ENCODE peak calls at places on chromosome 16, in four cellular contexts. E, K, W and C are unnamed samples. For H3K4me1, the result is how much of the 10 kb centered on the place peaks cover.

GRCh38 chr16:25126820-25127232 is 15.3 kb downstream of the LCMT1 start:
- DNase-seq in E (peak), K (no peak), W (no peak), C (no peak)

GRCh38 chr16:67471758-67472384 is 9.1 kb downstream of the ATP6V0D1 start:
- DNase-seq in E (no peak), K (no peak), W (peak), C (no peak)

GRCh38 chr16:2064368-2064945 is 16.7 kb downstream of the TSC2 start:
- DNase-seq in E (no peak), K (no peak), W (no peak), C (no peak)

GRCh38 chr16:47033176-47033575 is 59.7 kb upstream of the DNAJA2 start:
- DNase-seq in E (no peak), K (no peak), W (no peak), C (no peak)

GRCh38 chr16:14302031-14302398 is 230.9 kb downstream of the MRTFB start:
- DNase-seq in E (no peak), K (peak), W (peak), C (no peak)

GRCh38 chr16:10971560-10971961 is 27.2 kb downstream of the CLEC16A start:
- DNase-seq in E (peak), K (peak), W (no peak), C (no peak)

GRCh38 chr16:19680972-19681371 is 37.1 kb downstream of the KNOP1 start:
- DNase-seq in E (no peak), K (peak), W (peak), C (no peak)

GRCh38 chr16:27822529-27823437 is 240.7 kb downstream of the GSG1L start:
- DNase-seq in E (no peak), K (no peak), W (no peak), C (peak)

GRCh38 chr16:56848056-56848936 is 16.7 kb upstream of the SLC12A3 start:
- DNase-seq in E (no peak), K (no peak), W (peak), C (peak)

GRCh38 chr16:58243528-58244004 is 45.7 kb upstream of the CSNK2A2 start:
- DNase-seq in E (no peak), K (peak), W (no peak), C (no peak)

GRCh38 chr16:24088011-24088410 is 168.1 kb upstream of the CACNG3 start:
- DNase-seq in E (no peak), K (no peak), W (no peak), C (no peak)

GRCh38 chr16:25013751-25014499 is 1.2 kb downstream of the ARHGAP17 start:
- DNase-seq in E (peak), K (no peak), W (no peak), C (peak)

GRCh38 chr16:61968242-61968978 is 67.8 kb downstream of the CDH8 start:
- DNase-seq in E (no peak), K (peak), W (no peak), C (no peak)

GRCh38 chr16:31467858-31468257 is 4.1 kb upstream of the TGFB1I1 start:
- DNase-seq in E (no peak), K (no peak), W (no peak), C (no peak)

GRCh38 chr16:19809121-19809635 is 75.5 kb downstream of the GPRC5B start:
- DNase-seq in E (no peak), K (no peak), W (peak), C (no peak)

GRCh38 chr16:12639044-12639443 is 164.6 kb downstream of the CPPED1 start:
- DNase-seq in E (no peak), K (no peak), W (no peak), C (no peak)

GRCh38 chr16:67537636-67538591 is 9.3 kb downstream of the RIPOR1 start:
- DNase-seq in E (peak), K (peak), W (peak), C (no peak)

GRCh38 chr16:12439443-12440232 is 364.0 kb downstream of the CPPED1 start:
- DNase-seq in E (no peak), K (no peak), W (no peak), C (no peak)

GRCh38 chr16:32116080-32116479 is 137.0 kb upstream of the TP53TG3D start:
- DNase-seq in E (peak), K (no peak), W (peak), C (no peak)

GRCh38 chr16:12340151-12340733 is 363.7 kb downstream of the SNX29 start:
- DNase-seq in E (peak), K (peak), W (no peak), C (no peak)

GRCh38 chr16:1216296-1216619 is 8.8 kb downstream of the TPSG1 start:
- DNase-seq in E (no peak), K (no peak), W (no peak), C (no peak)

GRCh38 chr16:1825864-1826690 is 548 bp downstream of the HAGH start:
- DNase-seq in E (peak), K (peak), W (no peak), C (no peak)

GRCh38 chr16:25748099-25748654 is 56.4 kb downstream of the HS3ST4 start:
- DNase-seq in E (no peak), K (no peak), W (no peak), C (no peak)

GRCh38 chr16:70703835-70704381 is 18.1 kb upstream of the MTSS2 start:
- DNase-seq in E (no peak), K (no peak), W (no peak), C (no peak)

GRCh38 chr16:52709286-52709685 is 162.3 kb upstream of the TOX3 start:
- DNase-seq in E (no peak), K (peak), W (no peak), C (no peak)

GRCh38 chr16:23966577-23966976 is 130.8 kb downstream of the PRKCB start:
- DNase-seq in E (no peak), K (no peak), W (no peak), C (no peak)

GRCh38 chr16:3292604-3293003 is 9.3 kb downstream of the ZNF263 start:
- DNase-seq in E (no peak), K (no peak), W (no peak), C (no peak)

GRCh38 chr16:73066321-73066926 is 18.5 kb upstream of the ZFHX3 start:
- DNase-seq in E (no peak), K (peak), W (no peak), C (no peak)

GRCh38 chr16:73064996-73065349 is 17.0 kb upstream of the ZFHX3 start:
- DNase-seq in E (no peak), K (no peak), W (peak), C (no peak)

GRCh38 chr16:73066927-73067670 is 19.2 kb upstream of the ZFHX3 start:
- DNase-seq in E (no peak), K (no peak), W (no peak), C (no peak)

GRCh38 chr16:73064227-73064995 is 16.5 kb upstream of the ZFHX3 start:
- DNase-seq in E (no peak), K (peak), W (no peak), C (no peak)

GRCh38 chr16:73065617-73066313 is 17.8 kb upstream of the ZFHX3 start:
- DNase-seq in E (no peak), K (peak), W (peak), C (no peak)
- H3K4me1 ChIP-seq in E (under half), K (half or more), W (half or more), C (half or more)

DNA sequence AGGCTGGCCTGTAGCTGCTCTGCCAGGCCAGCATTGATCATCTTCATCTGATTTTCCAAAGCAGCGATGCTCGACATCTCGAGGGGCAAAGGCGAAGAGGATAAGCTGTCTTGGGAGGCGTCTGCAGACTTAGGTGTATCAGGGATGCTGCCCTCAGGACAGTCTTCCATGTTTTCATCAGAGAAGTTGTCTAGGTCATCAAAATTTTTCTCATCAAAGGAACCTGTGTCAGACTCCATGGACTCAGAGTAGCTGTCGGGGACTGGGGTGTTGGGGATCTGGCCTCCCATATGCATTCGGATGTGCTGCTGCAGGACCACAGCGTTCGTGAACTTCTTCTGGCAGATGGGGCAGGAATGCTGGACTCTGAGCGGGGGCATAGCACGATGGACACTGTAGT is 11.5 kb downstream of the SALL1 start:
- DNase-seq in E (no peak), K (no peak), W (no peak), C (no peak)
- H3K4me1 ChIP-seq in E (under half), K (under half), W (under half), C (under half)

GRCh38 chr16:88700322-88700635 is 5.9 kb downstream of the RNF166 start:
- DNase-seq in E (no peak), K (no peak), W (no peak), C (no peak)

GRCh38 chr16:88699180-88699579 is 7.0 kb downstream of the RNF166 start:
- DNase-seq in E (no peak), K (no peak), W (no peak), C (no peak)

GRCh38 chr16:88702364-88703210 is 3.6 kb downstream of the RNF166 start:
- DNase-seq in E (no peak), K (no peak), W (no peak), C (no peak)

GRCh38 chr16:88701541-88702363 is 4.5 kb downstream of the RNF166 start:
- DNase-seq in E (no peak), K (no peak), W (no peak), C (no peak)

DNA sequence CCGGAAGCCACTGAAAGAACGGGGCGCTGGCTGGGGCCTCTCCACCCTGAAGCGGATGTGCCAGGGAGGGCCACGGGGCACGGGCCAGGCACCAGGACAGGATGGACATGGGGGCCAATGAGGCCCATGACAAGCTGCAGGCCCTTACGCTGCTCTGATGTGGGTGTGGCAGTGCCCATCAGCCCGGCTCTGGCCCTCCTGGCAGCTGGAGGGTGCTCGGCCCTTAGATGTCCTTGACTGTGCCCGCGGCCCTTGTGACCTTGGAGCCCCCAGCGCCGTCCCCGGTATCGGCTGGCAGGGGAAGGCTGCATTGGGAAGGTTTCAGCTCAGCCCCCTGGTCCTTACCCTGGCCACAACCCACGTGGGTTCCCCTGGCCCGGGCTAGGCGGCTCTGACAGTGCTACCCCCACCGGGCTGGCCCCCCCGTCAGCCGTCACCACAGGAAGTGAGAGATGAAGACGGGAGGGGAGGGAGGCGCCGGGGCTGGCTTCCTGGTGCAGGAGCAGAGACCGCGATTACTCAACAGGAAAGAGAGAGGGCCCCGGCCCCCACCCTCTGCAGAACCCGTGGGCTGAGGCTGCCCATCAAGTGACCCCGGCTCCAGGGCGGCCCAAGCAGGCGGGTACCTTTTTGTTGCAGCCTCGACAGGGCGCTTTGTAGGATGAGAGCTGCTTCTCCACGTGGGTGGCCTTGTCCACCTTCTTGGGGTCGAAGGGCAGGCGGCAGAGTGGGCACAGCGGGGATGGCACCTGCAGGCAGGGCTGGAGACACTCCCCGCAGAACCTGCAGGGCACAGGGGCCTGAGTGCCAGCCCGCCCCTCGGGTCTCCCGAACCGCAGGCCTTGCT is 5.3 kb downstream of the RNF166 start:
- DNase-seq in E (peak), K (no peak), W (peak), C (peak)
- H3K4me1 ChIP-seq in E (half or more), K (under half), W (under half), C (under half)

GRCh38 chr16:68754117-68754792 is 17.2 kb downstream of the CDH1 start:
- DNase-seq in E (no peak), K (no peak), W (no peak), C (no peak)
- H3K4me1 ChIP-seq in E (under half), K (under half), W (under half), C (under half)

GRCh38 chr16:17357302-17358062 is 113.3 kb downstream of the XYLT1 start:
- DNase-seq in E (no peak), K (no peak), W (no peak), C (no peak)

GRCh38 chr16:17356243-17356933 is 114.4 kb downstream of the XYLT1 start:
- DNase-seq in E (no peak), K (no peak), W (no peak), C (no peak)

GRCh38 chr16:17358846-17359245 is 111.9 kb downstream of the XYLT1 start:
- DNase-seq in E (no peak), K (no peak), W (no peak), C (no peak)

GRCh38 chr16:17359778-17360177 is 111.0 kb downstream of the XYLT1 start:
- DNase-seq in E (peak), K (no peak), W (no peak), C (no peak)

DNA sequence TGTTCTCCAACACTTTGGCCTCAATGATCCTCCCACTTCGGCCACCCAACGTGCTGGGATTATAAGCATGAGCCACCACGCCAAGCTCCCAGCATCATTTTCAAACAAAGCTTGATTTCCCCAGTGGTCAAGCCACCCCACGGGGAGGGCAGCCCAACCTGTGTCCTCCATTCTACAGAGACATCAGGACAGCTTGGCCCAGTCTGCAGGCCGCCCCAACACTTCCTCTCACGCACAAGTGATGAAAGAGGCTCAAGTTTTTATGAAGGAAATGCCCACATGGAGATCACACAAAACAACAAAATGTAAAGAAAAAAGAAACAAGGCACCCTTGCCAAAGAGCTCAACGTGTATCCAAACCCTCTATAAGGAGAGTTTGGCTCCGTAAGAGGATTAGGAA is 112.4 kb downstream of the XYLT1 start:
- DNase-seq in E (no peak), K (no peak), W (no peak), C (no peak)
- H3K4me1 ChIP-seq in E (half or more), K (under half), W (under half), C (under half)

DNA sequence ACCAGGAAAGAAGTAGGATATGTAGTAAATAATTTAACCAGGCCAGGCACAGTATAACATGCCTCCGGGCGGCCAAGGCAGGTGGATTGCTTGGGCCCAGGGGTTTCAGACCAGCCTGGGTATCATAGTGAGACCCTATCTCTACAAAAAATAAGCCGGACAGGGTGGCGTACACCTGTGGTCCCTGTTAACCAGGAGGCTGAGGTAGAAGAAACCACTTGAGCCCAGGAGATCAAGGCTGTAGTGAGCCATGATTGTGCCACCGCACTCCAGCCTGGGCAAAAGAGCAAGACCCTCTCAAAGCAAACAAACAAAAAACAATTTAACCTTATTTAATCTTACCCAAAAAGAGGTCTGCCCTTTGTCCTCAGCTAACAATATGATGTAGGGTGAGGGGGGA is 3.5 kb downstream of the ZDHHC7 start:
- DNase-seq in E (no peak), K (no peak), W (peak), C (no peak)
- H3K4me1 ChIP-seq in E (half or more), K (under half), W (half or more), C (half or more)

DNA sequence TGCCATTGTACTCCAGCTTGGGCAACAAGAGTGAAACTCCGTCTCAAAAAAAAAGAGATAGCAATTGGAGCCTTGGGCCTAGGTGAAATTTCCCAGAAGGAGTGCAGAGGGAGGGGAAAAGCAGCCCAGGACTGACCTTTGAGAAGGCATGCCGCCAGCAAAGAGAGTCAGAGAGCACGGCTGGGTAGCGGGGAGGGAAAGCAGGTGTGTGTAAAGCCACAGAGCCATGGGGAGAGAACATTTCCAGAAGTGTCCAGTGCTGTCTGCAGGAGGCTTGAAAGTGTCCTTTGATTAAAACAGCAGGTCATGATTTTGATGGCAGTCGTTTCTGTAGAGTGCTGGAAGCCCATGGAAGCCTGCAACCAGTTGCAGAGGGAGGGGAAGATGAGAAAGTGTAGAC is 8.1 kb downstream of the C16orf54 start:
- DNase-seq in E (no peak), K (no peak), W (no peak), C (no peak)
- H3K4me1 ChIP-seq in E (half or more), K (under half), W (under half), C (under half)